ENCODE peak calls at places on chromosomes 11 and 22, in nine cellular contexts. One of them, this sample, is unnamed.

GRCh38 chr22:47165338-47165931 is 403.0 kb downstream of the TBC1D22A start:
- DNase-seq in AG10803: no peak
- DNase-seq in testis: no peak
- DNase-seq in HFF-Myc: no peak
- DNase-seq in AG04450: no peak
- DNase-seq in Calu3: no peak
- DNase-seq in RWPE2: no peak
- DNase-seq in suprapubic skin: peak
- DNase-seq in esophagus squamous epithelium: no peak
- DNase-seq in this sample: peak

GRCh38 chr11:70525006-70525405 is 126.7 kb downstream of the CTTN start:
- DNase-seq in AG04450: no peak
- DNase-seq in Calu3: no peak
- DNase-seq in testis: no peak
- DNase-seq in suprapubic skin: no peak
- DNase-seq in AG10803: no peak
- DNase-seq in RWPE2: peak
- DNase-seq in esophagus squamous epithelium: no peak
- DNase-seq in HFF-Myc: no peak
- DNase-seq in this sample: no peak

GRCh38 chr11:75626692-75627536 is 41.9 kb downstream of the MAP6 start:
- DNase-seq in Calu3: no peak
- DNase-seq in HFF-Myc: no peak
- DNase-seq in esophagus squamous epithelium: no peak
- DNase-seq in AG10803: peak
- DNase-seq in testis: no peak
- DNase-seq in RWPE2: no peak
- DNase-seq in AG04450: no peak
- DNase-seq in suprapubic skin: no peak
- DNase-seq in this sample: no peak

GRCh38 chr11:72236083-72236697 is 7.8 kb downstream of the PHOX2A start:
- DNase-seq in RWPE2: no peak
- DNase-seq in testis: peak
- DNase-seq in suprapubic skin: no peak
- DNase-seq in HFF-Myc: no peak
- DNase-seq in AG04450: no peak
- DNase-seq in esophagus squamous epithelium: no peak
- DNase-seq in AG10803: no peak
- DNase-seq in Calu3: no peak
- DNase-seq in this sample: no peak

GRCh38 chr11:120055646-120056045 is 82.3 kb downstream of the TRIM29 start:
- DNase-seq in RWPE2: no peak
- DNase-seq in Calu3: no peak
- DNase-seq in esophagus squamous epithelium: no peak
- DNase-seq in testis: no peak
- DNase-seq in AG04450: no peak
- DNase-seq in AG10803: peak
- DNase-seq in HFF-Myc: no peak
- DNase-seq in suprapubic skin: peak
- DNase-seq in this sample: no peak

GRCh38 chr22:46040471-46041465 is 63.8 kb upstream of the WNT7B start:
- DNase-seq in HFF-Myc: no peak
- DNase-seq in suprapubic skin: peak
- DNase-seq in AG04450: no peak
- DNase-seq in RWPE2: no peak
- DNase-seq in Calu3: no peak
- DNase-seq in testis: peak
- DNase-seq in esophagus squamous epithelium: no peak
- DNase-seq in AG10803: no peak
- DNase-seq in this sample: no peak

GRCh38 chr11:96430668-96431067 is 40.9 kb downstream of the JRKL start:
- DNase-seq in esophagus squamous epithelium: no peak
- DNase-seq in HFF-Myc: no peak
- DNase-seq in suprapubic skin: no peak
- DNase-seq in AG04450: no peak
- DNase-seq in AG10803: no peak
- DNase-seq in RWPE2: no peak
- DNase-seq in testis: no peak
- DNase-seq in Calu3: no peak
- DNase-seq in this sample: no peak

GRCh38 chr22:30922151-30922611 is 46.4 kb downstream of the MORC2 start:
- DNase-seq in testis: peak
- DNase-seq in HFF-Myc: peak
- DNase-seq in AG10803: peak
- DNase-seq in esophagus squamous epithelium: no peak
- DNase-seq in RWPE2: no peak
- DNase-seq in suprapubic skin: no peak
- DNase-seq in Calu3: peak
- DNase-seq in AG04450: no peak
- DNase-seq in this sample: peak

GRCh38 chr11:68194675-68195294 is 18.3 kb downstream of the KMT5B start:
- DNase-seq in AG04450: no peak
- DNase-seq in Calu3: no peak
- DNase-seq in testis: no peak
- DNase-seq in esophagus squamous epithelium: no peak
- DNase-seq in suprapubic skin: no peak
- DNase-seq in RWPE2: no peak
- DNase-seq in AG10803: no peak
- DNase-seq in HFF-Myc: no peak
- DNase-seq in this sample: no peak

GRCh38 chr11:8681837-8682218 is 637 bp downstream of the TRIM66 start:
- DNase-seq in Calu3: no peak
- DNase-seq in AG10803: no peak
- DNase-seq in AG04450: no peak
- DNase-seq in esophagus squamous epithelium: no peak
- DNase-seq in HFF-Myc: no peak
- DNase-seq in testis: no peak
- DNase-seq in RWPE2: no peak
- DNase-seq in suprapubic skin: peak
- DNase-seq in this sample: no peak

GRCh38 chr11:85844439-85845051 is 10.6 kb upstream of the CCDC83 start:
- DNase-seq in HFF-Myc: no peak
- DNase-seq in esophagus squamous epithelium: no peak
- DNase-seq in suprapubic skin: no peak
- DNase-seq in AG10803: peak
- DNase-seq in RWPE2: peak
- DNase-seq in Calu3: peak
- DNase-seq in testis: no peak
- DNase-seq in AG04450: no peak
- DNase-seq in this sample: no peak

GRCh38 chr11:84419576-84419975 is 1133.4 kb upstream of the CCDC90B start:
- DNase-seq in suprapubic skin: no peak
- DNase-seq in Calu3: no peak
- DNase-seq in HFF-Myc: no peak
- DNase-seq in RWPE2: no peak
- DNase-seq in esophagus squamous epithelium: no peak
- DNase-seq in AG04450: no peak
- DNase-seq in testis: no peak
- DNase-seq in AG10803: no peak
- DNase-seq in this sample: no peak

GRCh38 chr11:41522391-41522790 is 62.9 kb upstream of the LRRC4C start:
- DNase-seq in AG04450: no peak
- DNase-seq in testis: no peak
- DNase-seq in AG10803: peak
- DNase-seq in esophagus squamous epithelium: no peak
- DNase-seq in RWPE2: no peak
- DNase-seq in HFF-Myc: no peak
- DNase-seq in Calu3: no peak
- DNase-seq in suprapubic skin: no peak
- DNase-seq in this sample: no peak

GRCh38 chr11:32071811-32072210 is 19.1 kb upstream of the RCN1 start:
- DNase-seq in RWPE2: no peak
- DNase-seq in AG04450: no peak
- DNase-seq in Calu3: peak
- DNase-seq in esophagus squamous epithelium: no peak
- DNase-seq in HFF-Myc: no peak
- DNase-seq in AG10803: peak
- DNase-seq in suprapubic skin: no peak
- DNase-seq in testis: peak
- DNase-seq in this sample: no peak
- TF ChIP-seq CTCF in RWPE2: peak
- TF ChIP-seq CTCF in AG04450: peak
- TF ChIP-seq CTCF in Calu3: peak
- TF ChIP-seq CTCF in esophagus squamous epithelium: no peak
- TF ChIP-seq CTCF in HFF-Myc: peak
- TF ChIP-seq CTCF in AG10803: peak
- TF ChIP-seq CTCF in suprapubic skin: no peak
- TF ChIP-seq CTCF in testis: no peak
- TF ChIP-seq CTCF in this sample: peak

GRCh38 chr22:29121124-29121523 is 48.3 kb downstream of the KREMEN1 start:
- DNase-seq in esophagus squamous epithelium: no peak
- DNase-seq in Calu3: no peak
- DNase-seq in RWPE2: no peak
- DNase-seq in AG10803: peak
- DNase-seq in suprapubic skin: no peak
- DNase-seq in AG04450: no peak
- DNase-seq in HFF-Myc: no peak
- DNase-seq in testis: no peak
- DNase-seq in this sample: no peak
- TF ChIP-seq CTCF in esophagus squamous epithelium: no peak
- TF ChIP-seq CTCF in Calu3: no peak
- TF ChIP-seq CTCF in RWPE2: no peak
- TF ChIP-seq CTCF in AG10803: no peak
- TF ChIP-seq CTCF in suprapubic skin: no peak
- TF ChIP-seq CTCF in AG04450: no peak
- TF ChIP-seq CTCF in HFF-Myc: no peak
- TF ChIP-seq CTCF in testis: no peak
- TF ChIP-seq CTCF in this sample: no peak

GRCh38 chr11:37710031-37710430 is 1112.0 kb upstream of the RAG2 start:
- DNase-seq in HFF-Myc: no peak
- DNase-seq in Calu3: no peak
- DNase-seq in suprapubic skin: no peak
- DNase-seq in testis: no peak
- DNase-seq in RWPE2: no peak
- DNase-seq in AG04450: no peak
- DNase-seq in AG10803: peak
- DNase-seq in esophagus squamous epithelium: no peak
- DNase-seq in this sample: no peak

GRCh38 chr11:37712246-37712645 is 1114.2 kb upstream of the RAG2 start:
- DNase-seq in HFF-Myc: no peak
- DNase-seq in esophagus squamous epithelium: no peak
- DNase-seq in testis: no peak
- DNase-seq in suprapubic skin: no peak
- DNase-seq in Calu3: no peak
- DNase-seq in RWPE2: no peak
- DNase-seq in AG04450: no peak
- DNase-seq in AG10803: no peak
- DNase-seq in this sample: no peak
- TF ChIP-seq CTCF in HFF-Myc: no peak
- TF ChIP-seq CTCF in esophagus squamous epithelium: no peak
- TF ChIP-seq CTCF in testis: no peak
- TF ChIP-seq CTCF in suprapubic skin: no peak
- TF ChIP-seq CTCF in Calu3: no peak
- TF ChIP-seq CTCF in RWPE2: peak
- TF ChIP-seq CTCF in AG04450: peak
- TF ChIP-seq CTCF in AG10803: no peak
- TF ChIP-seq CTCF in this sample: peak

DNA sequence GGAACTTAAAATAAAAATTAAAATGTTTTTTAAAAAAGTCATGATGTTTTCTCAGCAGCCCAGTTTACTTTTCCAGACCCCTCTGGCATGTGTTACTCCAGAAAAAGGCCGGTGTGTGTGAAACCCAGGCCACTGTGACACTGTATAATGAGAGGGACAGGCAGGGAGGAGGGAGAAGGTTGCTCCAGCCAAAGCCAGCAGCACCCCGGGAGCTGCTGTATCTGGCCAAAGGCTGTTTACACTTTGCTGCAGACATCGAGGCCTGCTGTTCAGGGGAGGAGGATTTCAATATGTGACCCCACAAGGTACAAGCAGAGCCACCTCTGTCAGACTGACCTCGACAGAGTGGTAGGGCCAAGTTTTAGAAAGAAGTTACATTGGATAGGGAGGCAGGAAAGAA is 41.2 kb upstream of the CD44 start:
- DNase-seq in esophagus squamous epithelium: no peak
- DNase-seq in HFF-Myc: no peak
- DNase-seq in testis: no peak
- DNase-seq in RWPE2: no peak
- DNase-seq in AG04450: no peak
- DNase-seq in Calu3: no peak
- DNase-seq in suprapubic skin: no peak
- DNase-seq in AG10803: no peak
- DNase-seq in this sample: no peak
- TF ChIP-seq CTCF in esophagus squamous epithelium: no peak
- TF ChIP-seq CTCF in HFF-Myc: no peak
- TF ChIP-seq CTCF in testis: no peak
- TF ChIP-seq CTCF in RWPE2: no peak
- TF ChIP-seq CTCF in AG04450: no peak
- TF ChIP-seq CTCF in Calu3: no peak
- TF ChIP-seq CTCF in suprapubic skin: no peak
- TF ChIP-seq CTCF in AG10803: no peak
- TF ChIP-seq CTCF in this sample: no peak

GRCh38 chr22:42158456-42159132 is 28.0 kb upstream of the CYP2D6 start:
- DNase-seq in RWPE2: no peak
- DNase-seq in AG10803: no peak
- DNase-seq in HFF-Myc: no peak
- DNase-seq in AG04450: no peak
- DNase-seq in suprapubic skin: no peak
- DNase-seq in testis: no peak
- DNase-seq in esophagus squamous epithelium: no peak
- DNase-seq in Calu3: no peak
- DNase-seq in this sample: no peak
- TF ChIP-seq CTCF in RWPE2: no peak
- TF ChIP-seq CTCF in AG10803: no peak
- TF ChIP-seq CTCF in HFF-Myc: no peak
- TF ChIP-seq CTCF in AG04450: no peak
- TF ChIP-seq CTCF in suprapubic skin: no peak
- TF ChIP-seq CTCF in testis: no peak
- TF ChIP-seq CTCF in esophagus squamous epithelium: no peak
- TF ChIP-seq CTCF in Calu3: no peak
- TF ChIP-seq CTCF in this sample: no peak

GRCh38 chr11:66004186-66004585 is 1.9 kb downstream of the BANF1 start:
- DNase-seq in HFF-Myc: no peak
- DNase-seq in testis: no peak
- DNase-seq in AG04450: no peak
- DNase-seq in suprapubic skin: no peak
- DNase-seq in RWPE2: no peak
- DNase-seq in AG10803: no peak
- DNase-seq in esophagus squamous epithelium: no peak
- DNase-seq in Calu3: no peak
- DNase-seq in this sample: no peak

GRCh38 chr11:66006134-66006890 is 4.0 kb downstream of the BANF1 start:
- DNase-seq in testis: no peak
- DNase-seq in AG10803: no peak
- DNase-seq in HFF-Myc: no peak
- DNase-seq in esophagus squamous epithelium: no peak
- DNase-seq in Calu3: no peak
- DNase-seq in AG04450: no peak
- DNase-seq in RWPE2: no peak
- DNase-seq in suprapubic skin: no peak
- DNase-seq in this sample: no peak

GRCh38 chr11:66003291-66003690 is 988 bp downstream of the BANF1 start:
- DNase-seq in testis: no peak
- DNase-seq in HFF-Myc: no peak
- DNase-seq in AG10803: no peak
- DNase-seq in esophagus squamous epithelium: no peak
- DNase-seq in Calu3: no peak
- DNase-seq in RWPE2: no peak
- DNase-seq in AG04450: no peak
- DNase-seq in suprapubic skin: no peak
- DNase-seq in this sample: no peak

GRCh38 chr11:66001941-66002647 is at the start of the genes BANF1 and EIF1AD:
- DNase-seq in AG04450: peak
- DNase-seq in HFF-Myc: peak
- DNase-seq in esophagus squamous epithelium: peak
- DNase-seq in AG10803: peak
- DNase-seq in suprapubic skin: peak
- DNase-seq in RWPE2: peak
- DNase-seq in testis: peak
- DNase-seq in Calu3: peak
- DNase-seq in this sample: peak

GRCh38 chr11:66002648-66003225 is 434 bp downstream of the BANF1 start:
- DNase-seq in esophagus squamous epithelium: no peak
- DNase-seq in AG04450: no peak
- DNase-seq in AG10803: peak
- DNase-seq in HFF-Myc: no peak
- DNase-seq in Calu3: peak
- DNase-seq in testis: peak
- DNase-seq in RWPE2: no peak
- DNase-seq in suprapubic skin: no peak
- DNase-seq in this sample: no peak
- TF ChIP-seq CTCF in esophagus squamous epithelium: no peak
- TF ChIP-seq CTCF in AG04450: peak
- TF ChIP-seq CTCF in AG10803: peak
- TF ChIP-seq CTCF in HFF-Myc: no peak
- TF ChIP-seq CTCF in Calu3: no peak
- TF ChIP-seq CTCF in testis: no peak
- TF ChIP-seq CTCF in RWPE2: peak
- TF ChIP-seq CTCF in suprapubic skin: no peak
- TF ChIP-seq CTCF in this sample: no peak